ENCODE peak calls at places on chromosomes 1 and 21, in ten cellular contexts. P is fibroblast of lung; W is transverse colon; H is GM13977; R is hepatocyte; T is pancreas; U is left ventricle myocardium inferior; Q is neural progenitor cell; L is astrocyte of the spinal cord; F is CD4-positive, alpha-beta T cell. A is an unnamed sample.
A peak's percentile ranks its signal among the peaks of the same experiment; 100 is the strongest.

GRCh38 chr1:3921786-3922185 is 21.7 kb upstream of the C1orf174 start:
- DNase-seq in R (no peak), L (no peak), F (no peak), P (no peak), W (no peak), T (no peak), Q (no peak), H (no peak), U (no peak), A (no peak)

GRCh38 chr21:35678393-35678792 is 381.9 kb downstream of the SETD4 start:
- DNase-seq in F (no peak), U (no peak), L (no peak), P (no peak), R (no peak), H (no peak), Q (no peak), T (no peak), W (no peak), A (no peak)

GRCh38 chr1:1281533-1282321 is 1.5 kb downstream of the SCNN1D start:
- DNase-seq in T (peak; percentile 86), Q (no peak), P (no peak), W (peak; percentile 92), U (peak; percentile 85), R (no peak), H (no peak), F (no peak), L (no peak), A (no peak)

GRCh38 chr1:115491303-115492018 is 150.3 kb upstream of the VANGL1 start:
- DNase-seq in P (no peak), T (no peak), H (no peak), F (no peak), L (no peak), Q (no peak), U (no peak), R (no peak), W (no peak), A (no peak)

GRCh38 chr1:8061673-8062386 is 35.7 kb upstream of the ERRFI1 start:
- DNase-seq in H (no peak), R (no peak), Q (no peak), F (no peak), W (no peak), L (peak; percentile 55), U (no peak), P (peak; percentile 49), T (no peak), A (no peak)

GRCh38 chr1:14113841-14114567 is 414.0 kb downstream of the PRDM2 start:
- DNase-seq in T (peak; percentile 41), R (peak; percentile 78), F (no peak), H (peak; percentile 36), Q (peak; percentile 87), W (peak; percentile 19), U (peak; percentile 34), L (peak; percentile 58), P (peak; percentile 50), A (peak; percentile 34)

GRCh38 chr21:40846566-40847411 is at the start of gene DSCAM:
- DNase-seq in P (no peak), H (no peak), W (no peak), F (no peak), L (no peak), T (no peak), Q (peak; percentile 81), R (peak; percentile 42), U (no peak), A (no peak)

GRCh38 chr1:182588460-182589396 is at the start of gene RNASEL:
- DNase-seq in F (peak; percentile 40), Q (peak; percentile 73), R (peak; percentile 88), P (peak; percentile 71), L (peak; percentile 75), U (peak; percentile 68), T (peak; percentile 75), W (peak; percentile 86), H (peak; percentile 57), A (peak; percentile 54)

GRCh38 chr21:31354122-31354521 is 10.1 kb upstream of the TIAM1 start:
- DNase-seq in P (no peak), U (no peak), W (no peak), Q (no peak), L (no peak), F (no peak), R (no peak), T (no peak), H (no peak), A (no peak)

GRCh38 chr1:238457610-238458009 is 566.9 kb upstream of the ZP4 start:
- DNase-seq in R (no peak), T (no peak), U (no peak), F (no peak), H (no peak), Q (no peak), P (no peak), W (no peak), L (no peak), A (no peak)

GRCh38 chr1:36151845-36152203 is 2.5 kb upstream of the TRAPPC3 start:
- DNase-seq in T (no peak), H (no peak), R (no peak), L (no peak), F (no peak), P (no peak), W (peak; percentile 61), U (no peak), Q (no peak), A (no peak)

GRCh38 chr1:247054992-247055415 is 23.6 kb downstream of the ZNF670 start:
- DNase-seq in W (no peak), T (no peak), U (no peak), F (no peak), R (peak; percentile 33), P (peak; percentile 21), H (no peak), Q (no peak), L (peak; percentile 52), A (no peak)

GRCh38 chr1:171772312-171772711 is 9.1 kb upstream of the METTL13 start:
- DNase-seq in T (no peak), P (no peak), L (no peak), W (no peak), Q (no peak), U (no peak), R (no peak), F (no peak), H (no peak), A (peak; percentile 27)

GRCh38 chr1:212062832-212063438 is 27.4 kb downstream of the DTL start:
- DNase-seq in Q (peak; percentile 40), R (peak; percentile 66), P (peak; percentile 66), H (no peak), T (no peak), F (no peak), U (no peak), L (peak; percentile 53), W (no peak), A (peak; percentile 28)

GRCh38 chr1:116763787-116764465 is 9.7 kb downstream of the CD2 start:
- DNase-seq in R (peak; percentile 40), Q (peak; percentile 53), U (no peak), F (no peak), L (no peak), T (peak; percentile 58), H (no peak), P (no peak), W (peak; percentile 36), A (no peak)

GRCh38 chr1:20964540-20965484 is 177.7 kb upstream of the HP1BP3 start:
- DNase-seq in U (no peak), T (no peak), W (peak; percentile 33), H (peak; percentile 23), P (no peak), Q (no peak), R (peak; percentile 46), F (no peak), L (no peak), A (peak; percentile 53)
- TF ChIP-seq CTCF in U (no peak), T (no peak), W (no peak), H (no peak), P (no peak), Q (no peak), R (no peak), F (no peak), L (no peak), A (no peak)

DNA sequence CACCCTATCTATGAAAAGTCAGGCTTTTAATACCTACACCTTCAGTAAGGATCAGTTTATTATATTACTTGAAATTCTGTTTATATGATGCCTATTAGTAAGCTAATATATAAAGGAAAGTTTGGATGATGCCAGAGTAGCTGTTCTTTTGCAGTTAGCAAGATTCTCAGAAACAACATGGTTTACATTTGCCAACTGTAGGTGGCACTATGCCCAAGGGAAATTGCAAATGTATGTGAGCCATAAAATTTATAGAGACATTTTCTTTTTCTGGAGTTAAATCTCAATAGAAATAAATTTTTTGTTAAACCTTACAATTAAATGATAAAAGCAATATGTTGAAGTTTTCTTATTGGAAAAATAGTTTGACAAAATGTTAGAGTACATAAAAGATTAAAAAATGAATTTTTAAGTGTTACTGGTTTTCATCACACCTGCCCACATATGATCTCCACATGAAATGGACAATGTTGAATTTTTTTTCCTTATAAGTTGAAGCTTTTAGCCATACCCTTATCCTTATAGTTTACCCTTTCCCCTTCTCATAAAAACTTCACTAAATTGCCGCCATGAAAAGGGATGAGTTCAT is 32.1 kb upstream of the EPHX4 start:
- DNase-seq in R (peak; percentile 58), Q (peak; percentile 54), U (no peak), P (peak; percentile 77), T (peak; percentile 20), H (peak; percentile 39), F (peak; percentile 3), W (peak; percentile 21), L (peak; percentile 65), A (peak; percentile 32)
- TF ChIP-seq CTCF in R (peak; percentile 74), Q (peak; percentile 83), U (peak; percentile 56), P (peak; percentile 64), T (no peak), H (peak; percentile 61), F (peak; percentile 77), W (peak; percentile 49), L (peak; percentile 64), A (peak; percentile 41)

DNA sequence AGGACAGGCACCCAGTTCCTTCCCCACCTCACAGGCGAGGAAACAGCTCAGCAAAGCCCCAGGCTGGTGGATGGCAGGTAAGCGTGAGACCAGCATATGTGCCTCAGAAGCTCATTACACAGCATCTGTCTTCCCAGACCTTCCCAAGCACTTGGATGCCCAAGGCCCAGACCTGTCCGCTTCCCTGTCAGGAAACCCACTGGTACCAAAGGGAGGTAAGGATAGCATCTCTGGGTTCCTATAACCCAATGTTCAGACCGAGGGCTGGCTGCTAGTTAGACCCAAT is 3.3 kb downstream of the POFUT2 start:
- DNase-seq in W (no peak), P (no peak), H (no peak), Q (no peak), L (no peak), R (no peak), U (no peak), F (no peak), T (peak; percentile 5), A (no peak)
- TF ChIP-seq CTCF in W (no peak), P (no peak), H (no peak), Q (no peak), L (no peak), R (no peak), U (no peak), F (no peak), T (no peak), A (no peak)

DNA sequence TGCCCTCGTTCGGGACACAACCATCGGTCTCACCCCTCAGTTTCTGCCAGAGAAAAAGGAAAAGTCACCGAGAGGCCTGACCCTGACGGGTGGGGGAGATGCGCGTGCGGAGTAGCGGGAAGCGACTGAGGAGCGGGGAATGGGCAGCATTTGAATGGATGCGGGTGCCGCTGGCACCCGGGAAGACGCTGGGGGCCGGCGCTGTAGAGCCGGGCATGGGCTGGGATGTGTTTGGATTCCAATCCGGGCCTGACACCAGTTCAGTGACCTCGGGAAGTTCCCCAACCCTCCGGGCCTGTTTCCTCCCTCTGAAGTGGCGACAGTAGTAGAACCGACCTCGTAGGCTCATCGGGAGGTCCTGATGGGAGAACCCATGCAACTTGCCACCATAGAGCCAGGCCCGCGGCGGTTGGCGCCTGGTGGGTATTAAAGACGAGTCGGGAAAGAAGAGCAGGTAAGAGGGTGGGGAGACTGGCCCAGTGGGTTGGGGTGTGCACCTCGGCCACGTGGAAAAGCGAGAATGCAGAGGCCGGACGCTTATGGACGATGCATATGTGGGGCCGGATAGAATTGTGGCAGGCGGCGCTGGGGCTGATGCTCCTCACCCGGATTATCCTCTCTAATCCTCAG is 622 bp upstream of the SLC16A1 start:
- DNase-seq in H (no peak), R (peak; percentile 5), F (peak; percentile 32), P (no peak), L (no peak), Q (peak; percentile 44), W (no peak), U (no peak), T (no peak), A (no peak)
- TF ChIP-seq CTCF in H (no peak), R (no peak), F (peak; percentile 8), P (no peak), L (no peak), Q (no peak), W (no peak), U (no peak), T (no peak), A (no peak)

A was measured in GM10248.